ENCODE peak calls at places on chromosomes 5 and 9, in eight cellular contexts. N, D, R, U, W, Y, V and G are unnamed samples.

GRCh38 chr5:62037972-62038371 is 268.0 kb upstream of the KIF2A start:
- DNase-seq in R (no peak), D (no peak), W (no peak), U (no peak), V (no peak), N (no peak), Y (no peak), G (no peak)

GRCh38 chr9:113674436-113674835 is 201.7 kb upstream of the ZNF618 start:
- DNase-seq in Y (no peak), W (no peak), R (no peak), N (no peak), D (no peak), U (no peak), V (no peak), G (no peak)

GRCh38 chr5:168843277-168843997 is 264.3 kb upstream of the PANK3 start:
- DNase-seq in N (no peak), D (no peak), V (no peak), U (no peak), R (no peak), Y (no peak), W (no peak), G (no peak)

GRCh38 chr9:129962889-129963703 is 79.9 kb downstream of the FNBP1 start:
- DNase-seq in V (no peak), R (no peak), D (peak; percentile 71), Y (no peak), N (no peak), U (no peak), W (peak; percentile 37), G (peak; percentile 45)

GRCh38 chr5:56640763-56641406 is 174.5 kb upstream of the MAP3K1 start:
- DNase-seq in V (no peak), N (no peak), Y (no peak), D (peak; percentile 27), W (no peak), U (no peak), R (no peak), G (peak; percentile 84)

GRCh38 chr5:2914991-2915484 is 163.6 kb upstream of the IRX2 start:
- DNase-seq in V (no peak), Y (no peak), W (no peak), N (no peak), U (no peak), R (no peak), D (no peak), G (no peak)

GRCh38 chr5:40428129-40428528 is 251.6 kb upstream of the PTGER4 start:
- DNase-seq in R (no peak), U (no peak), V (no peak), Y (no peak), D (no peak), N (no peak), W (no peak), G (peak; percentile 86)

GRCh38 chr5:1551426-1551825 is 27.7 kb upstream of the LPCAT1 start:
- DNase-seq in Y (no peak), D (peak; percentile 8), V (no peak), U (no peak), N (no peak), R (peak; percentile 54), W (no peak), G (no peak)

GRCh38 chr5:53481887-53482716 is 1.7 kb downstream of the FST start:
- DNase-seq in Y (peak; percentile 38), R (peak; percentile 93), U (no peak), W (no peak), N (no peak), V (peak; percentile 33), D (peak; percentile 70), G (peak; percentile 80)

GRCh38 chr5:4156889-4157288 is 561.3 kb downstream of the IRX1 start:
- DNase-seq in V (no peak), R (no peak), U (no peak), W (no peak), Y (no peak), D (no peak), N (no peak), G (no peak)

GRCh38 chr5:138981606-138982005 is 106.5 kb upstream of the LRRTM2 start:
- DNase-seq in Y (no peak), U (no peak), N (no peak), R (no peak), V (no peak), D (no peak), W (no peak), G (no peak)

GRCh38 chr9:134624827-134625181 is 16.8 kb upstream of the COL5A1 start:
- DNase-seq in R (no peak), W (no peak), D (no peak), U (no peak), V (no peak), N (no peak), Y (peak; percentile 85), G (no peak)

GRCh38 chr5:60261732-60262131 is 368.2 kb upstream of the PDE4D start:
- DNase-seq in V (no peak), W (no peak), D (no peak), N (no peak), U (no peak), R (no peak), Y (no peak), G (peak; percentile 43)

GRCh38 chr9:128420060-128420650 is 502 bp upstream of the CERCAM start:
- DNase-seq in D (peak; percentile 93), Y (peak; percentile 36), V (peak; percentile 83), R (peak; percentile 90), N (no peak), W (no peak), U (peak; percentile 51), G (peak; percentile 63)

GRCh38 chr5:16536246-16536645 is 70.6 kb upstream of the ZNF622 start:
- DNase-seq in V (no peak), U (no peak), D (no peak), R (no peak), N (no peak), Y (no peak), W (no peak), G (no peak)

GRCh38 chr9:8694983-8695588 is 895.5 kb upstream of the DMAC1 start:
- DNase-seq in W (no peak), U (no peak), D (no peak), V (peak; percentile 61), Y (no peak), R (no peak), N (peak; percentile 87), G (no peak)

GRCh38 chr5:107424461-107424860 is 246.3 kb downstream of the EFNA5 start:
- DNase-seq in D (no peak), U (no peak), Y (no peak), W (no peak), N (no peak), R (no peak), V (no peak), G (no peak)

GRCh38 chr5:168159425-168159824 is 132.0 kb upstream of the WWC1 start:
- DNase-seq in V (peak; percentile 66), R (peak; percentile 88), N (peak; percentile 40), W (no peak), U (no peak), Y (no peak), D (peak; percentile 34), G (peak; percentile 100)

GRCh38 chr9:120372040-120372439 is 207.9 kb downstream of the CDK5RAP2 start:
- DNase-seq in Y (no peak), U (no peak), R (no peak), N (no peak), W (no peak), V (no peak), D (no peak), G (no peak)

GRCh38 chr5:102778478-102778877 is 23.4 kb downstream of the PAM start:
- DNase-seq in N (no peak), W (no peak), V (no peak), U (no peak), Y (peak; percentile 76), R (no peak), D (no peak), G (no peak)

GRCh38 chr5:67795781-67796477 is 419.6 kb upstream of the PIK3R1 start:
- DNase-seq in V (no peak), W (no peak), U (no peak), D (no peak), R (no peak), Y (no peak), N (no peak), G (peak; percentile 37)

GRCh38 chr5:180332051-180332517 is 21.1 kb downstream of the GFPT2 start:
- DNase-seq in U (no peak), D (no peak), V (no peak), N (no peak), W (no peak), Y (no peak), R (peak; percentile 50), G (no peak)

GRCh38 chr5:109865636-109866035 is 175.9 kb downstream of the MAN2A1 start:
- DNase-seq in W (no peak), D (no peak), N (peak; percentile 82), R (no peak), U (no peak), V (no peak), Y (peak; percentile 54), G (no peak)

GRCh38 chr9:114501786-114502682 is 3.2 kb downstream of the WHRN start:
- DNase-seq in R (no peak), V (peak; percentile 83), U (no peak), W (peak; percentile 68), D (no peak), Y (no peak), N (no peak), G (no peak)

GRCh38 chr9:104780796-104781395 is 17.0 kb downstream of the NIPSNAP3B start:
- DNase-seq in Y (no peak), W (no peak), R (no peak), D (no peak), U (peak; percentile 34), V (no peak), N (no peak), G (peak; percentile 64)

GRCh38 chr5:153900703-153901395 is 137.9 kb downstream of the FAM114A2 start:
- DNase-seq in W (no peak), D (no peak), N (no peak), U (no peak), Y (peak; percentile 65), R (no peak), V (no peak), G (no peak)

GRCh38 chr9:95572370-95573151 is 55.8 kb upstream of the PTCH1 start:
- DNase-seq in V (no peak), Y (no peak), N (no peak), R (no peak), W (no peak), U (no peak), D (no peak), G (no peak)

GRCh38 chr5:96058084-96058483 is 96.4 kb upstream of the ELL2 start:
- DNase-seq in D (no peak), Y (no peak), V (no peak), R (no peak), W (no peak), N (no peak), U (no peak), G (no peak)

GRCh38 chr9:124869466-124869985 is 7.6 kb downstream of the ARPC5L start:
- DNase-seq in N (no peak), V (no peak), R (peak; percentile 87), D (no peak), W (no peak), U (no peak), Y (no peak), G (no peak)

GRCh38 chr5:32711693-32712462 is 757 bp downstream of the NPR3 start:
- DNase-seq in Y (peak; percentile 17), D (no peak), N (no peak), U (no peak), R (peak; percentile 79), W (no peak), V (no peak), G (no peak)

GRCh38 chr9:134321957-134322741 is 4.1 kb upstream of the RXRA start:
- DNase-seq in W (no peak), D (no peak), Y (no peak), V (no peak), R (peak; percentile 64), N (no peak), U (no peak), G (no peak)

GRCh38 chr5:139901251-139901575 is 105.6 kb downstream of the PSD2 start:
- DNase-seq in R (no peak), Y (no peak), N (no peak), U (no peak), V (no peak), W (no peak), D (no peak), G (no peak)